ENCODE peak calls at places on chromosomes 12 and 14, in five cellular contexts. D, U, A, F and I are unnamed samples.

GRCh38 chr12:129719426-129719825 is 184.4 kb downstream of the TMEM132D start:
- DNase-seq in F (no peak), U (no peak), D (no peak), A (no peak), I (no peak)

GRCh38 chr14:52399886-52400599 is 85.9 kb downstream of the PTGER2 start:
- DNase-seq in U (peak; percentile 3), A (peak; percentile 8), D (no peak), F (peak; percentile 54), I (no peak)

GRCh38 chr12:14846878-14847580 is 3.7 kb upstream of the ART4 start:
- DNase-seq in U (no peak), A (no peak), F (no peak), D (no peak), I (no peak)

GRCh38 chr12:67853204-67853603 is 136.0 kb upstream of the IFNG-AS1 start:
- DNase-seq in F (peak; percentile 19), D (no peak), A (no peak), U (no peak), I (no peak)

GRCh38 chr12:3129301-3130052 is 52.3 kb downstream of the TSPAN9 start:
- DNase-seq in U (no peak), A (no peak), F (peak; percentile 87), D (no peak), I (no peak)

GRCh38 chr12:44000309-44000952 is 164.6 kb downstream of the TMEM117 start:
- DNase-seq in F (peak; percentile 6), D (no peak), U (peak; percentile 59), A (no peak), I (peak; percentile 23)

GRCh38 chr14:76812093-76812421 is 625 bp downstream of the ANGEL1 start:
- DNase-seq in U (peak; percentile 8), D (no peak), A (no peak), F (no peak), I (no peak)

GRCh38 chr12:27566626-27567025 is 42.6 kb downstream of the PPFIBP1 start:
- DNase-seq in D (no peak), A (no peak), F (no peak), U (no peak), I (no peak)

GRCh38 chr12:112466835-112467234 is 48.1 kb downstream of the PTPN11 start:
- DNase-seq in F (no peak), U (no peak), D (no peak), A (no peak), I (no peak)

GRCh38 chr14:60758875-60759274 is 24.3 kb downstream of the MNAT1 start:
- DNase-seq in A (no peak), F (no peak), D (no peak), U (no peak), I (no peak)

GRCh38 chr12:50732591-50732990 is 31.3 kb upstream of the ATF1 start:
- DNase-seq in D (no peak), A (no peak), U (peak; percentile 83), F (peak; percentile 75), I (peak; percentile 2)

GRCh38 chr14:34325493-34325892 is 136.5 kb downstream of the SPTSSA start:
- DNase-seq in A (no peak), U (no peak), F (no peak), D (no peak), I (no peak)

GRCh38 chr12:101737476-101737875 is 1.8 kb downstream of the SYCP3 start:
- DNase-seq in U (no peak), F (no peak), A (no peak), D (no peak), I (no peak)

GRCh38 chr12:65343801-65344200 is 65.3 kb downstream of the MSRB3 start:
- DNase-seq in A (no peak), U (no peak), F (no peak), D (no peak), I (no peak)

GRCh38 chr12:132202929-132203721 is 58.9 kb downstream of the NOC4L start:
- DNase-seq in D (no peak), A (no peak), F (no peak), U (no peak), I (no peak)

GRCh38 chr14:63773504-63773903 is 45.6 kb upstream of the SGPP1 start:
- DNase-seq in U (no peak), D (no peak), A (no peak), F (no peak), I (no peak)

GRCh38 chr12:23626791-23627190 is 322.7 kb downstream of the SOX5 start:
- DNase-seq in U (no peak), D (no peak), F (no peak), A (no peak), I (no peak)

GRCh38 chr12:123522164-123522563 is 11.4 kb downstream of the RILPL1 start:
- DNase-seq in D (no peak), U (no peak), A (no peak), F (no peak), I (no peak)